ENCODE peak calls at places on chromosomes 2 and 18, in eight cellular contexts. P is tibial nerve; Z is stimulated activated naive CD8-positive, alpha-beta T cell treated with anti-CD3 and anti-CD28 coated beads, Interleukin-15, Interleukin-2, amounts not matched to agents 100 U/mL and 50 U/mL, for 24 hours; X is NCI-H774; E is anterior cingulate cortex; S is mesothelial cell of epicardium; Y is left lung; F is AML-193. T is an unnamed sample.

GRCh38 chr18:63138469-63139340 is 180.9 kb downstream of the BCL2 start:
- DNase-seq in P (no peak), Z (peak; percentile 37), X (no peak), E (no peak), S (no peak), Y (no peak), F (no peak), T (peak; percentile 77)

GRCh38 chr2:186629245-186629996 is 39.6 kb downstream of the ITGAV start:
- DNase-seq in P (no peak), Z (no peak), X (no peak), E (no peak), S (no peak), Y (no peak), F (no peak), T (no peak)

GRCh38 chr2:146623771-146624170 is 1221.1 kb upstream of the ACVR2A start:
- DNase-seq in P (no peak), Z (no peak), X (no peak), E (no peak), S (no peak), Y (no peak), F (no peak), T (no peak)

GRCh38 chr2:127094509-127095366 is 12.2 kb downstream of the BIN1 start:
- DNase-seq in P (peak; percentile 66), Z (no peak), X (no peak), E (no peak), S (peak; percentile 65), Y (no peak), F (no peak), T (no peak)

GRCh38 chr18:2627821-2628276 is 27.7 kb upstream of the SMCHD1 start:
- DNase-seq in P (no peak), Z (no peak), X (no peak), E (no peak), S (no peak), Y (no peak), F (peak; percentile 52), T (peak; percentile 39)

GRCh38 chr18:26656401-26656943 is 108.1 kb upstream of the KCTD1 start:
- DNase-seq in P (no peak), Z (no peak), X (peak; percentile 68), E (no peak), S (no peak), Y (no peak), F (no peak), T (no peak)

GRCh38 chr2:151071382-151071781 is 190.3 kb downstream of the RBM43 start:
- DNase-seq in P (no peak), Z (no peak), X (no peak), E (no peak), S (no peak), Y (no peak), F (no peak), T (no peak)

GRCh38 chr2:216578325-216578724 is 54.9 kb upstream of the IGFBP2 start:
- DNase-seq in P (no peak), Z (no peak), X (no peak), E (no peak), S (no peak), Y (no peak), F (no peak), T (no peak)

GRCh38 chr2:227826019-227826521 is 12.4 kb downstream of the CCL20 start:
- DNase-seq in P (no peak), Z (no peak), X (no peak), E (peak; percentile 26), S (no peak), Y (no peak), F (no peak), T (no peak)

GRCh38 chr2:238082151-238082550 is 18.0 kb upstream of the ESPNL start:
- DNase-seq in P (no peak), Z (no peak), X (no peak), E (no peak), S (no peak), Y (no peak), F (no peak), T (no peak)

GRCh38 chr2:172792711-172793110 is 57.1 kb downstream of the RAPGEF4 start:
- DNase-seq in P (no peak), Z (no peak), X (no peak), E (no peak), S (no peak), Y (no peak), F (no peak), T (no peak)

GRCh38 chr18:55113800-55114199 is 154.5 kb upstream of the CCDC68 start:
- DNase-seq in P (no peak), Z (no peak), X (no peak), E (no peak), S (no peak), Y (no peak), F (no peak), T (no peak)

GRCh38 chr2:199596549-199596948 is 138.8 kb upstream of the SATB2 start:
- DNase-seq in P (no peak), Z (no peak), X (no peak), E (no peak), S (no peak), Y (no peak), F (peak; percentile 23), T (peak; percentile 33)

GRCh38 chr2:23409246-23409645 is 24.3 kb downstream of the KLHL29 start:
- DNase-seq in P (no peak), Z (no peak), X (no peak), E (no peak), S (no peak), Y (no peak), F (no peak), T (no peak)

GRCh38 chr2:113979172-113980128 is 89.6 kb downstream of the ACTR3 start:
- DNase-seq in P (no peak), Z (peak; percentile 78), X (no peak), E (no peak), S (no peak), Y (no peak), F (no peak), T (no peak)

GRCh38 chr2:217897091-217897715 is 105.6 kb downstream of the TNS1 start:
- DNase-seq in P (no peak), Z (no peak), X (no peak), E (no peak), S (no peak), Y (peak; percentile 62), F (no peak), T (no peak)

GRCh38 chr18:26307161-26307773 is 81.0 kb downstream of the TAF4B start:
- DNase-seq in P (peak; percentile 32), Z (no peak), X (peak; percentile 54), E (no peak), S (no peak), Y (no peak), F (peak; percentile 57), T (peak; percentile 25)

GRCh38 chr2:188524519-188525113 is 232.9 kb downstream of the GULP1 start:
- DNase-seq in P (peak; percentile 46), Z (peak; percentile 7), X (no peak), E (no peak), S (peak; percentile 48), Y (no peak), F (peak; percentile 54), T (no peak)

GRCh38 chr2:39930175-39930926 is 151.3 kb upstream of the THUMPD2 start:
- DNase-seq in P (no peak), Z (no peak), X (no peak), E (no peak), S (no peak), Y (no peak), F (no peak), T (no peak)

GRCh38 chr2:80499095-80499494 is 194.5 kb upstream of the LRRTM1 start:
- DNase-seq in P (peak; percentile 49), Z (no peak), X (no peak), E (peak; percentile 8), S (peak; percentile 43), Y (no peak), F (peak; percentile 17), T (peak; percentile 16)

GRCh38 chr18:14943967-14944636 is 196.1 kb downstream of the ANKRD30B start:
- DNase-seq in P (no peak), Z (no peak), X (no peak), E (no peak), S (no peak), Y (no peak), F (no peak), T (no peak)

GRCh38 chr18:7857562-7857961 is 290.4 kb downstream of the PTPRM start:
- DNase-seq in P (no peak), Z (no peak), X (no peak), E (no peak), S (no peak), Y (no peak), F (no peak), T (no peak)

GRCh38 chr18:62715829-62716678 is 713 bp downstream of the PHLPP1 start:
- DNase-seq in P (no peak), Z (peak; percentile 63), X (peak; percentile 46), E (no peak), S (peak; percentile 66), Y (peak; percentile 66), F (peak; percentile 19), T (peak; percentile 58)

GRCh38 chr2:69585855-69586560 is 57.5 kb downstream of the AAK1 start:
- DNase-seq in P (no peak), Z (no peak), X (no peak), E (no peak), S (no peak), Y (no peak), F (no peak), T (no peak)

GRCh38 chr18:62577748-62578147 is 54.9 kb downstream of the ZCCHC2 start:
- DNase-seq in P (no peak), Z (no peak), X (no peak), E (no peak), S (no peak), Y (no peak), F (no peak), T (no peak)

GRCh38 chr2:111972955-111973565 is 74.7 kb downstream of the MERTK start:
- DNase-seq in P (no peak), Z (peak; percentile 3), X (no peak), E (no peak), S (no peak), Y (no peak), F (no peak), T (no peak)

GRCh38 chr2:214410918-214411554 is at the start of gene VWC2L:
- DNase-seq in P (peak; percentile 43), Z (peak; percentile 39), X (peak; percentile 78), E (peak; percentile 34), S (peak; percentile 93), Y (peak; percentile 63), F (no peak), T (peak; percentile 42)

GRCh38 chr2:186714611-186715010 is 20.8 kb downstream of the FAM171B start:
- DNase-seq in P (no peak), Z (no peak), X (no peak), E (no peak), S (no peak), Y (no peak), F (no peak), T (no peak)

GRCh38 chr18:12518326-12518725 is 110.6 kb downstream of the PRELID3A start:
- DNase-seq in P (no peak), Z (no peak), X (no peak), E (no peak), S (no peak), Y (no peak), F (no peak), T (no peak)

GRCh38 chr2:95020275-95021014 is 5.1 kb upstream of the MAL start:
- DNase-seq in P (no peak), Z (no peak), X (no peak), E (no peak), S (no peak), Y (peak; percentile 45), F (no peak), T (no peak)

GRCh38 chr2:46481541-46482193 is 2.3 kb downstream of the TMEM247 start:
- DNase-seq in P (no peak), Z (no peak), X (peak; percentile 53), E (no peak), S (no peak), Y (no peak), F (no peak), T (no peak)